ENCODE peak calls at places on chromosomes 4 and X, in ten cellular contexts. W, X, E, T, S, U, Q, O, G and K are unnamed samples.
A peak's percentile ranks its signal among the peaks of the same experiment; 100 is the strongest.

GRCh38 chr4:73067971-73068394 is 1.5 kb downstream of the COX18 start:
- DNase-seq in W (peak; percentile 51), X (peak; percentile 7), E (no peak), T (peak; percentile 53), S (no peak), U (peak; percentile 62), Q (no peak), O (no peak), G (peak; percentile 13), K (peak; percentile 20)

GRCh38 chr4:54226399-54227260 is 2.5 kb upstream of the PDGFRA start:
- DNase-seq in W (no peak), X (no peak), E (no peak), T (peak; percentile 75), S (peak; percentile 91), U (no peak), Q (no peak), O (no peak), G (peak; percentile 70), K (peak; percentile 84)

GRCh38 chr4:80138556-80139538 is 58.5 kb upstream of the PRDM8 start:
- DNase-seq in W (peak; percentile 77), X (no peak), E (no peak), T (peak; percentile 79), S (no peak), U (peak; percentile 70), Q (peak; percentile 14), O (peak; percentile 30), G (peak; percentile 70), K (peak; percentile 48)

GRCh38 chr4:7425591-7426468 is 8.9 kb downstream of the PSAPL1 start:
- DNase-seq in W (no peak), X (no peak), E (no peak), T (no peak), S (peak; percentile 74), U (no peak), Q (no peak), O (no peak), G (no peak), K (no peak)

GRCh38 chr4:7804759-7805385 is 134.8 kb downstream of the AFAP1 start:
- DNase-seq in W (no peak), X (no peak), E (no peak), T (no peak), S (peak; percentile 53), U (no peak), Q (no peak), O (no peak), G (no peak), K (no peak)

GRCh38 chr4:121898150-121898549 is 27.9 kb upstream of the BBS7 start:
- DNase-seq in W (peak; percentile 33), X (peak; percentile 2), E (no peak), T (no peak), S (no peak), U (no peak), Q (no peak), O (no peak), G (no peak), K (no peak)

GRCh38 chrX:47958943-47959342 is 44.8 kb downstream of the ZNF182 start:
- DNase-seq in W (peak; percentile 17), X (peak; percentile 13), E (no peak), T (peak; percentile 9), S (no peak), U (peak; percentile 1), Q (no peak), O (no peak), G (peak; percentile 4), K (peak; percentile 18)

GRCh38 chr4:86595426-86595805 is 1.3 kb downstream of the PTPN13 start:
- DNase-seq in W (no peak), X (no peak), E (peak; percentile 33), T (peak; percentile 52), S (no peak), U (peak; percentile 55), Q (no peak), O (no peak), G (peak; percentile 54), K (peak; percentile 52)

GRCh38 chrX:1618689-1619088 is 3.8 kb downstream of the ASMT start:
- DNase-seq in W (no peak), X (no peak), E (no peak), T (no peak), S (no peak), U (no peak), Q (no peak), O (no peak), G (no peak), K (no peak)

GRCh38 chr4:162498168-162498567 is 334.4 kb upstream of the FSTL5 start:
- DNase-seq in W (no peak), X (no peak), E (no peak), T (peak; percentile 1), S (no peak), U (no peak), Q (no peak), O (no peak), G (no peak), K (no peak)

GRCh38 chrX:115364625-115365024 is 75.1 kb downstream of the LUZP4 start:
- DNase-seq in W (no peak), X (no peak), E (no peak), T (no peak), S (no peak), U (no peak), Q (no peak), O (no peak), G (no peak), K (peak; percentile 45)

GRCh38 chr4:113711883-113712662 is 49.5 kb downstream of the CAMK2D start:
- DNase-seq in W (no peak), X (no peak), E (no peak), T (no peak), S (no peak), U (no peak), Q (no peak), O (no peak), G (no peak), K (no peak)

GRCh38 chr4:14028862-14029261 is 401.3 kb upstream of the BOD1L1 start:
- DNase-seq in W (no peak), X (no peak), E (no peak), T (no peak), S (no peak), U (no peak), Q (no peak), O (no peak), G (no peak), K (no peak)

GRCh38 chr4:101356928-101357327 is 9.6 kb upstream of the PPP3CA start:
- DNase-seq in W (no peak), X (no peak), E (peak; percentile 85), T (peak; percentile 95), S (no peak), U (peak; percentile 99), Q (no peak), O (no peak), G (peak; percentile 91), K (peak; percentile 93)

GRCh38 chrX:16711219-16712115 is 1.0 kb downstream of the CTPS2 start:
- DNase-seq in W (no peak), X (peak; percentile 7), E (no peak), T (no peak), S (no peak), U (no peak), Q (no peak), O (no peak), G (no peak), K (no peak)

GRCh38 chrX:119093991-119094741 is 21.4 kb downstream of the CT47C1 start:
- DNase-seq in W (no peak), X (no peak), E (no peak), T (peak; percentile 3), S (no peak), U (peak; percentile 74), Q (no peak), O (no peak), G (peak; percentile 24), K (peak; percentile 22)

GRCh38 chrX:10028283-10029104 is 61.3 kb downstream of the CLDN34 start:
- DNase-seq in W (no peak), X (no peak), E (no peak), T (no peak), S (no peak), U (peak; percentile 41), Q (no peak), O (no peak), G (no peak), K (no peak)

GRCh38 chr4:82756061-82756460 is 42.5 kb downstream of the SCD5 start:
- DNase-seq in W (no peak), X (no peak), E (no peak), T (no peak), S (no peak), U (no peak), Q (no peak), O (no peak), G (no peak), K (no peak)

GRCh38 chr4:81049310-81049709 is 18.8 kb downstream of the BMP3 start:
- DNase-seq in W (no peak), X (no peak), E (no peak), T (no peak), S (no peak), U (no peak), Q (no peak), O (no peak), G (no peak), K (no peak)

GRCh38 chr4:69760455-69760854 is at the start of gene SULT1B1:
- DNase-seq in W (peak; percentile 55), X (no peak), E (no peak), T (peak; percentile 62), S (no peak), U (peak; percentile 46), Q (no peak), O (no peak), G (no peak), K (peak; percentile 52)

GRCh38 chrX:40573763-40574162 is 7.0 kb upstream of the ATP6AP2 start:
- DNase-seq in W (peak; percentile 59), X (peak; percentile 32), E (peak; percentile 24), T (peak; percentile 37), S (no peak), U (peak; percentile 17), Q (no peak), O (no peak), G (peak; percentile 27), K (peak; percentile 9)

GRCh38 chr4:21470531-21470930 is 478.0 kb downstream of the KCNIP4 start:
- DNase-seq in W (no peak), X (no peak), E (peak; percentile 15), T (peak; percentile 55), S (no peak), U (peak; percentile 65), Q (no peak), O (no peak), G (peak; percentile 49), K (peak; percentile 70)

GRCh38 chr4:187604984-187605383 is 390.6 kb upstream of the ZFP42 start:
- DNase-seq in W (no peak), X (no peak), E (no peak), T (no peak), S (no peak), U (no peak), Q (no peak), O (no peak), G (no peak), K (no peak)

GRCh38 chr4:177023951-177024350 is 231.2 kb upstream of the VEGFC start:
- DNase-seq in W (no peak), X (no peak), E (no peak), T (no peak), S (no peak), U (peak; percentile 74), Q (no peak), O (no peak), G (no peak), K (no peak)

GRCh38 chrX:15340867-15341266 is 5.5 kb upstream of the PIGA start:
- DNase-seq in W (no peak), X (no peak), E (no peak), T (no peak), S (no peak), U (no peak), Q (no peak), O (no peak), G (no peak), K (no peak)

GRCh38 chr4:99947608-99948007 is 1.2 kb upstream of the DNAJB14 start:
- DNase-seq in W (no peak), X (no peak), E (no peak), T (no peak), S (no peak), U (no peak), Q (no peak), O (no peak), G (no peak), K (no peak)

GRCh38 chrX:84362184-84362838 is 139.9 kb downstream of the HDX start:
- DNase-seq in W (no peak), X (no peak), E (no peak), T (peak; percentile 49), S (no peak), U (no peak), Q (no peak), O (no peak), G (no peak), K (peak; percentile 52)

GRCh38 chrX:110847334-110847733 is 51.7 kb upstream of the CHRDL1 start:
- DNase-seq in W (no peak), X (peak; percentile 67), E (peak; percentile 51), T (peak; percentile 70), S (no peak), U (peak; percentile 54), Q (no peak), O (peak; percentile 2), G (peak; percentile 66), K (peak; percentile 47)